ENCODE peak calls at places on chromosomes 12 and 14, in ten cellular contexts. U is adrenal gland, N is brain microvascular endothelial cell, L is IMR-90, W is psoas muscle, M is astrocyte, G is stomach, D is OCI-LY7, A is thoracic aorta, K is uterus. Y is an unnamed sample.
A peak's percentile ranks its signal among the peaks of the same experiment; 100 is the strongest.

GRCh38 chr14:30621954-30622830 is at the start of gene SCFD1:
- DNase-seq in U (peak; percentile 91), N (peak; percentile 73), L (peak; percentile 83), W (peak; percentile 97), M (peak; percentile 76), G (peak; percentile 95), D (peak; percentile 95), A (peak; percentile 64), K (peak; percentile 93), Y (peak; percentile 95)

GRCh38 chr12:119208626-119209061 is 29.9 kb downstream of the HSPB8 start:
- DNase-seq in U (peak; percentile 16), N (peak; percentile 34), L (peak; percentile 38), W (peak; percentile 94), M (no peak), G (peak; percentile 28), D (no peak), A (peak; percentile 16), K (peak; percentile 63), Y (peak; percentile 86)

GRCh38 chr12:13610280-13610679 is 371.1 kb downstream of the GRIN2B start:
- DNase-seq in U (no peak), N (no peak), L (no peak), W (no peak), M (no peak), G (no peak), D (no peak), A (no peak), K (no peak), Y (no peak)

GRCh38 chr12:123387508-123388217 is 3.7 kb downstream of the KMT5A start:
- DNase-seq in U (no peak), N (no peak), L (no peak), W (no peak), M (no peak), G (no peak), D (peak; percentile 49), A (no peak), K (no peak), Y (no peak)

GRCh38 chr12:12735301-12735700 is 18.1 kb downstream of the CDKN1B start:
- DNase-seq in U (no peak), N (no peak), L (no peak), W (no peak), M (peak; percentile 96), G (no peak), D (no peak), A (no peak), K (no peak), Y (no peak)

GRCh38 chr12:90888316-90888715 is 66.7 kb downstream of the CCER1 start:
- DNase-seq in U (no peak), N (no peak), L (no peak), W (no peak), M (no peak), G (no peak), D (no peak), A (no peak), K (no peak), Y (no peak)

GRCh38 chr12:113734503-113734902 is 231.6 kb downstream of the RBM19 start:
- DNase-seq in U (no peak), N (no peak), L (no peak), W (no peak), M (no peak), G (no peak), D (no peak), A (no peak), K (no peak), Y (no peak)

GRCh38 chr12:131622422-131622955 is 88.4 kb upstream of the SFSWAP start:
- DNase-seq in U (no peak), N (no peak), L (no peak), W (no peak), M (no peak), G (no peak), D (no peak), A (no peak), K (no peak), Y (peak; percentile 39)

GRCh38 chr12:96120359-96121100 is 73.6 kb upstream of the ELK3 start:
- DNase-seq in U (no peak), N (no peak), L (no peak), W (no peak), M (no peak), G (no peak), D (no peak), A (no peak), K (no peak), Y (no peak)

GRCh38 chr12:89183985-89184435 is 168.3 kb downstream of the DUSP6 start:
- DNase-seq in U (peak; percentile 53), N (peak; percentile 35), L (peak; percentile 72), W (peak; percentile 79), M (no peak), G (no peak), D (no peak), A (peak; percentile 6), K (peak; percentile 20), Y (peak; percentile 80)

GRCh38 chr14:76965232-76965631 is 63.3 kb downstream of the IRF2BPL start:
- DNase-seq in U (no peak), N (no peak), L (no peak), W (no peak), M (no peak), G (no peak), D (no peak), A (no peak), K (no peak), Y (no peak)

GRCh38 chr12:124429535-124429934 is 134.6 kb downstream of the RFLNA start:
- DNase-seq in U (no peak), N (no peak), L (no peak), W (no peak), M (no peak), G (no peak), D (no peak), A (no peak), K (no peak), Y (no peak)

GRCh38 chr12:15088115-15088514 is 115.3 kb downstream of the PDE6H start:
- DNase-seq in U (no peak), N (no peak), L (no peak), W (no peak), M (no peak), G (no peak), D (no peak), A (no peak), K (no peak), Y (no peak)

GRCh38 chr12:20369164-20370000 is 1.0 kb downstream of the PDE3A start:
- DNase-seq in U (peak; percentile 17), N (peak; percentile 70), L (peak; percentile 39), W (peak; percentile 78), M (peak; percentile 62), G (peak; percentile 27), D (no peak), A (peak; percentile 52), K (peak; percentile 71), Y (peak; percentile 80)

GRCh38 chr14:72178517-72178916 is 246.3 kb downstream of the RGS6 start:
- DNase-seq in U (no peak), N (no peak), L (no peak), W (no peak), M (no peak), G (no peak), D (no peak), A (no peak), K (no peak), Y (no peak)

GRCh38 chr12:109087250-109087649 is 6.0 kb downstream of the ALKBH2 start:
- DNase-seq in U (peak; percentile 46), N (no peak), L (no peak), W (no peak), M (no peak), G (no peak), D (no peak), A (no peak), K (no peak), Y (no peak)

GRCh38 chr12:19517583-19517982 is 78.3 kb downstream of the AEBP2 start:
- DNase-seq in U (no peak), N (no peak), L (peak; percentile 43), W (no peak), M (no peak), G (no peak), D (no peak), A (no peak), K (no peak), Y (no peak)

GRCh38 chr14:34174973-34175372 is 224.1 kb upstream of the EGLN3 start:
- DNase-seq in U (no peak), N (no peak), L (no peak), W (no peak), M (no peak), G (no peak), D (no peak), A (no peak), K (no peak), Y (no peak)

GRCh38 chr12:6849976-6850560 is 1.0 kb downstream of the CDCA3 start:
- DNase-seq in U (no peak), N (no peak), L (no peak), W (peak; percentile 43), M (no peak), G (no peak), D (peak; percentile 25), A (no peak), K (no peak), Y (no peak)
- H3K27ac ChIP-seq in U (no peak overlapping the region), N (no peak overlapping the region), L (no peak overlapping the region), W (no peak overlapping the region), M (no peak overlapping the region), G (no peak overlapping the region), D (peak overlapping the region; percentile 86), A (no peak overlapping the region), K (no peak overlapping the region), Y (no peak overlapping the region)

GRCh38 chr12:3705349-3705675 is 47.6 kb downstream of the CRACR2A start:
- DNase-seq in U (no peak), N (no peak), L (no peak), W (no peak), M (no peak), G (no peak), D (no peak), A (no peak), K (no peak), Y (no peak)
- TF ChIP-seq CTCF in U (no peak), N (no peak), L (no peak), W (no peak), M (no peak), G (no peak), D (no peak), A (no peak), K (no peak), Y (no peak)

DNA sequence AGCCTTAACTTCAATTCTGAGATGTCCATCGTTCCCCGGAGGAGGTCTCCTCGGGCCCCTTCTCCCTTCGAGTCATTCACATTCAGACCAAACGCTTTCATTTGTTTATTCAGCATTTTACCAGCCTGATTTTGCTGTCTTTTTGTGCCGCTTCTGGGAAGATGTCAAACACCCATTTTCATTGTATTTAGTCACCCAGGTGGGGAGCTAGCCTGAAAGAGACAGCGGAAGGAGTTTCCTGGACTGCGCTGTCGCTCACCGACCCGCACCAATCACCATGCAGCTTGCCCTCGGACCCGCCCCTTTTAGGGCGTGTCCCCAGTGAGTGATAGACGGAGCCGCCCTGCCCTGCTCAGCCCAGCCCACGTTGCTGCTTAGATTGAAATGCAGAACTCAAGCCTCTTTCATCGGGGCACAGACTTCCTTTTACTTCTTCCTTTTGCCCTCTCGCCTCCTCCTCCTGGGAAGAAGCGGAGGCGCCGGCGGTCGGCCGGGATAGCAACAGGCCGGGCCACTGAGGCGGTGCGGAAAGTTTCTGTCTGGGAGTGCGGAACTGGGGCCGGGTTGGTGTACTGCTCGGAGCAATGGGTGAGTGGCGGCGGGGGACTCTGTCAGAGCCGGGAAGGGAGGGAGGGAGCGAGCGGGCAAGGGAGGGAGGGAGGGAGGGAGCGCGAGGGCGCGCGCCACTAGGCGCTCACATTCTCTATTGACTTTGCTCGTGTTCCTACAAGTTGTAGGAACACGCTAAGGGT is at the start of gene PAX9:
- DNase-seq in U (peak; percentile 48), N (peak; percentile 34), L (peak; percentile 41), W (peak; percentile 93), M (peak; percentile 44), G (peak; percentile 78), D (peak; percentile 90), A (no peak), K (peak; percentile 62), Y (peak; percentile 77)
- H3K27ac ChIP-seq in U (no peak within 1 kb of the TSS), N (no peak within 1 kb of the TSS), L (no peak within 1 kb of the TSS), W (no peak within 1 kb of the TSS), M (no peak within 1 kb of the TSS), G (no peak within 1 kb of the TSS), D (peak within 1 kb of the TSS; percentile 52), A (peak within 1 kb of the TSS; percentile 5), K (no peak within 1 kb of the TSS), Y (peak within 1 kb of the TSS; percentile 46)

GRCh38 chr12:31590730-31591307 is at the start of gene DENND5B:
- DNase-seq in U (peak; percentile 77), N (peak; percentile 44), L (peak; percentile 61), W (peak; percentile 91), M (peak; percentile 40), G (peak; percentile 73), D (peak; percentile 88), A (no peak), K (peak; percentile 81), Y (peak; percentile 61)
- TF ChIP-seq CTCF in U (no peak), N (no peak), L (no peak), W (no peak), M (no peak), G (no peak), D (no peak), A (no peak), K (no peak), Y (no peak)